ENCODE peak calls at places on chromosomes 1 and 21, in five cellular contexts. One of them, this sample, is unnamed.

GRCh38 chr1:53294557-53294956 is 33.3 kb downstream of the LRP8 start:
- DNase-seq in posterior cingulate gyrus: peak
- DNase-seq in NCI-H82: peak
- DNase-seq in 8988T: no peak
- DNase-seq in LHCN-M2: peak
- DNase-seq in this sample: no peak

GRCh38 chr1:34113362-34113761 is 51.7 kb downstream of the CSMD2 start:
- DNase-seq in LHCN-M2: no peak
- DNase-seq in 8988T: no peak
- DNase-seq in posterior cingulate gyrus: peak
- DNase-seq in NCI-H82: peak
- DNase-seq in this sample: no peak

GRCh38 chr1:209813902-209814301 is 8.0 kb upstream of the IRF6 start:
- DNase-seq in NCI-H82: no peak
- DNase-seq in posterior cingulate gyrus: no peak
- DNase-seq in LHCN-M2: no peak
- DNase-seq in 8988T: no peak
- DNase-seq in this sample: no peak

GRCh38 chr1:33893147-33893830 is 29.4 kb downstream of the HMGB4 start:
- DNase-seq in posterior cingulate gyrus: no peak
- DNase-seq in NCI-H82: no peak
- DNase-seq in 8988T: no peak
- DNase-seq in LHCN-M2: no peak
- DNase-seq in this sample: no peak

GRCh38 chr21:42107177-42107880 is 36.2 kb downstream of the UMODL1 start:
- DNase-seq in posterior cingulate gyrus: no peak
- DNase-seq in NCI-H82: peak
- DNase-seq in LHCN-M2: no peak
- DNase-seq in 8988T: peak
- DNase-seq in this sample: no peak

GRCh38 chr1:41377397-41377796 is 16.2 kb downstream of the FOXO6 start:
- DNase-seq in 8988T: no peak
- DNase-seq in posterior cingulate gyrus: no peak
- DNase-seq in NCI-H82: no peak
- DNase-seq in LHCN-M2: no peak
- DNase-seq in this sample: no peak

GRCh38 chr1:58575831-58576726 is 973 bp downstream of the TACSTD2 start:
- DNase-seq in posterior cingulate gyrus: no peak
- DNase-seq in LHCN-M2: no peak
- DNase-seq in NCI-H82: no peak
- DNase-seq in 8988T: no peak
- DNase-seq in this sample: peak

GRCh38 chr1:36583980-36584805 is 101.5 kb upstream of the CSF3R start:
- DNase-seq in NCI-H82: no peak
- DNase-seq in LHCN-M2: no peak
- DNase-seq in posterior cingulate gyrus: no peak
- DNase-seq in 8988T: no peak
- DNase-seq in this sample: no peak

GRCh38 chr1:180173952-180174351 is 19.3 kb downstream of the QSOX1 start:
- DNase-seq in posterior cingulate gyrus: peak
- DNase-seq in NCI-H82: no peak
- DNase-seq in 8988T: no peak
- DNase-seq in LHCN-M2: no peak
- DNase-seq in this sample: peak

GRCh38 chr1:9561429-9561828 is 22.2 kb downstream of the SLC25A33 start:
- DNase-seq in 8988T: no peak
- DNase-seq in NCI-H82: peak
- DNase-seq in posterior cingulate gyrus: no peak
- DNase-seq in LHCN-M2: peak
- DNase-seq in this sample: no peak

GRCh38 chr1:235275836-235276235 is 52.1 kb downstream of the ARID4B start:
- DNase-seq in LHCN-M2: no peak
- DNase-seq in 8988T: no peak
- DNase-seq in NCI-H82: no peak
- DNase-seq in posterior cingulate gyrus: no peak
- DNase-seq in this sample: no peak

GRCh38 chr1:98103617-98104284 is 182.9 kb upstream of the DPYD start:
- DNase-seq in 8988T: no peak
- DNase-seq in NCI-H82: no peak
- DNase-seq in LHCN-M2: peak
- DNase-seq in posterior cingulate gyrus: no peak
- DNase-seq in this sample: no peak

GRCh38 chr21:45255381-45256020 is 32.2 kb downstream of the POFUT2 start:
- DNase-seq in 8988T: no peak
- DNase-seq in posterior cingulate gyrus: no peak
- DNase-seq in LHCN-M2: no peak
- DNase-seq in NCI-H82: peak
- DNase-seq in this sample: no peak

GRCh38 chr1:214862421-214862820 is 220.1 kb upstream of the KCNK2 start:
- DNase-seq in posterior cingulate gyrus: no peak
- DNase-seq in NCI-H82: no peak
- DNase-seq in 8988T: no peak
- DNase-seq in LHCN-M2: peak
- DNase-seq in this sample: no peak

GRCh38 chr1:218476385-218476784 is 131.2 kb downstream of the TGFB2 start:
- DNase-seq in LHCN-M2: peak
- DNase-seq in posterior cingulate gyrus: no peak
- DNase-seq in 8988T: no peak
- DNase-seq in NCI-H82: no peak
- DNase-seq in this sample: no peak

GRCh38 chr1:150560576-150560975 is 11.4 kb downstream of the ADAMTSL4 start:
- DNase-seq in NCI-H82: no peak
- DNase-seq in 8988T: no peak
- DNase-seq in LHCN-M2: no peak
- DNase-seq in posterior cingulate gyrus: no peak
- DNase-seq in this sample: no peak

GRCh38 chr21:41651396-41651795 is 115.5 kb downstream of the RIPK4 start:
- DNase-seq in LHCN-M2: no peak
- DNase-seq in NCI-H82: no peak
- DNase-seq in 8988T: no peak
- DNase-seq in posterior cingulate gyrus: no peak
- DNase-seq in this sample: no peak

GRCh38 chr1:244163131-244163530 is 112.0 kb downstream of the ZBTB18 start:
- DNase-seq in posterior cingulate gyrus: no peak
- DNase-seq in 8988T: no peak
- DNase-seq in NCI-H82: no peak
- DNase-seq in LHCN-M2: peak
- DNase-seq in this sample: no peak

GRCh38 chr1:67604778-67605177 is 80.2 kb upstream of the GADD45A start:
- DNase-seq in NCI-H82: peak
- DNase-seq in 8988T: no peak
- DNase-seq in posterior cingulate gyrus: no peak
- DNase-seq in LHCN-M2: no peak
- DNase-seq in this sample: no peak

GRCh38 chr1:15950763-15951295 is 25.1 kb downstream of the ZBTB17 start:
- DNase-seq in NCI-H82: no peak
- DNase-seq in LHCN-M2: peak
- DNase-seq in 8988T: no peak
- DNase-seq in posterior cingulate gyrus: no peak
- DNase-seq in this sample: no peak

GRCh38 chr1:24929091-24929875 is 793 bp downstream of the RUNX3 start:
- DNase-seq in LHCN-M2: no peak
- DNase-seq in posterior cingulate gyrus: no peak
- DNase-seq in NCI-H82: peak
- DNase-seq in 8988T: no peak
- DNase-seq in this sample: no peak

GRCh38 chr1:226597616-226598454 is 49.3 kb downstream of the STUM start:
- DNase-seq in 8988T: no peak
- DNase-seq in posterior cingulate gyrus: no peak
- DNase-seq in NCI-H82: no peak
- DNase-seq in LHCN-M2: no peak
- DNase-seq in this sample: no peak

GRCh38 chr1:196438324-196438723 is 169.9 kb downstream of the KCNT2 start:
- DNase-seq in LHCN-M2: no peak
- DNase-seq in posterior cingulate gyrus: no peak
- DNase-seq in 8988T: no peak
- DNase-seq in NCI-H82: peak
- DNase-seq in this sample: no peak

GRCh38 chr1:246769306-246769705 is 45.1 kb downstream of the SCCPDH start:
- DNase-seq in posterior cingulate gyrus: no peak
- DNase-seq in NCI-H82: peak
- DNase-seq in LHCN-M2: peak
- DNase-seq in 8988T: no peak
- DNase-seq in this sample: no peak